ENCODE peak calls at places on chromosome 11, in four cellular contexts. O is hepatocyte, C is HCT116, T is GM23248. B is an unnamed sample. For H4K20me1, the result is how much of the 10 kb centered on the place peaks cover.

GRCh38 chr11:117221775-117222517 is 9.9 kb downstream of the PCSK7 start:
- DNase-seq in O (no peak), T (peak), C (no peak), B (no peak)

GRCh38 chr11:90423378-90423777 is 200.5 kb upstream of the CHORDC1 start:
- DNase-seq in C (no peak), O (no peak), T (no peak), B (no peak)

GRCh38 chr11:118746988-118747585 is 43.9 kb downstream of the DDX6 start:
- DNase-seq in C (no peak), T (no peak), O (no peak), B (no peak)

GRCh38 chr11:94576306-94576705 is 9.1 kb downstream of the PIWIL4 start:
- DNase-seq in C (no peak), T (no peak), O (no peak), B (no peak)

GRCh38 chr11:64235427-64236161 is 1.2 kb downstream of the VEGFB start:
- DNase-seq in C (no peak), T (no peak), O (no peak), B (no peak)

GRCh38 chr11:94910779-94911178 is 62.6 kb downstream of the CWC15 start:
- DNase-seq in O (peak), T (peak), C (no peak), B (no peak)

GRCh38 chr11:87114093-87114492 is 76.4 kb downstream of the TMEM135 start:
- DNase-seq in O (no peak), C (no peak), T (peak), B (no peak)

GRCh38 chr11:27807594-27807993 is 107.3 kb upstream of the BDNF start:
- DNase-seq in C (no peak), T (peak), O (no peak), B (no peak)

GRCh38 chr11:56659755-56660154 is 3.7 kb upstream of the OR5AR1 start:
- DNase-seq in O (no peak), T (no peak), C (no peak), B (no peak)

GRCh38 chr11:115643491-115643995 is 139.3 kb upstream of the CADM1 start:
- DNase-seq in T (no peak), O (no peak), C (no peak), B (no peak)

GRCh38 chr11:125167954-125168821 is 3.6 kb downstream of the PKNOX2 start:
- DNase-seq in T (peak), C (no peak), O (peak), B (no peak)

GRCh38 chr11:70859180-70859579 is 393.2 kb downstream of the SHANK2 start:
- DNase-seq in O (no peak), C (no peak), T (no peak), B (no peak)

GRCh38 chr11:123431619-123432018 is 1.6 kb downstream of the GRAMD1B start:
- DNase-seq in O (no peak), C (no peak), T (peak), B (no peak)

GRCh38 chr11:69075421-69076128 is 26.8 kb downstream of the TPCN2 start:
- DNase-seq in C (peak), T (peak), O (no peak), B (no peak)

GRCh38 chr11:119783466-119784400 is 54.7 kb upstream of the NECTIN1 start:
- DNase-seq in T (peak), O (no peak), C (no peak), B (no peak)

GRCh38 chr11:13030857-13031256 is 21.7 kb downstream of the RASSF10 start:
- DNase-seq in O (peak), T (no peak), C (no peak), B (no peak)

GRCh38 chr11:72007089-72007476 is 8.4 kb downstream of the IL18BP start:
- DNase-seq in O (no peak), C (no peak), T (no peak), B (no peak)

GRCh38 chr11:72008728-72009127 is 10.0 kb downstream of the IL18BP start:
- DNase-seq in T (no peak), O (no peak), C (no peak), B (no peak)

GRCh38 chr11:72007587-72007986 is 8.9 kb downstream of the IL18BP start:
- DNase-seq in C (no peak), O (no peak), T (no peak), B (no peak)

GRCh38 chr11:72010529-72011233 is 12.0 kb downstream of the IL18BP start:
- DNase-seq in T (no peak), C (no peak), O (no peak), B (no peak)

GRCh38 chr11:72009156-72009555 is 10.4 kb downstream of the IL18BP start:
- DNase-seq in T (no peak), O (no peak), C (no peak), B (no peak)
- H4K20me1 ChIP-seq in T (under half), O (under half), C (under half), B (under half)

GRCh38 chr11:18209058-18209457 is 27.5 kb downstream of the SAA4 start:
- DNase-seq in C (no peak), O (no peak), T (no peak), B (no peak)

GRCh38 chr11:18204220-18204619 is 31.6 kb downstream of the MRGPRX4 start:
- DNase-seq in T (no peak), O (no peak), C (no peak), B (no peak)

GRCh38 chr11:18204771-18205170 is 31.8 kb downstream of the SAA4 start:
- DNase-seq in O (no peak), T (no peak), C (no peak), B (no peak)

GRCh38 chr11:18203723-18204122 is 31.1 kb downstream of the MRGPRX4 start:
- DNase-seq in O (peak), T (peak), C (peak), B (no peak)
- TF ChIP-seq EZH2phosphoT487 in O (no peak), T (no peak), C (no peak), B (no peak)

GRCh38 chr11:130123414-130124040 is 36.1 kb upstream of the ST14 start:
- DNase-seq in C (no peak), O (no peak), T (no peak), B (no peak)
- H4K20me1 ChIP-seq in C (under half), O (under half), T (under half), B (under half)

GRCh38 chr11:76094729-76095128 is 111.6 kb downstream of the WNT11 start:
- DNase-seq in C (no peak), O (no peak), T (no peak), B (no peak)

GRCh38 chr11:76096552-76096951 is 109.8 kb downstream of the WNT11 start:
- DNase-seq in C (no peak), O (peak), T (no peak), B (no peak)

GRCh38 chr11:76090821-76091220 is 115.5 kb downstream of the WNT11 start:
- DNase-seq in T (no peak), O (no peak), C (no peak), B (no peak)

GRCh38 chr11:76095891-76096290 is 110.4 kb downstream of the WNT11 start:
- DNase-seq in C (no peak), O (no peak), T (no peak), B (no peak)
- TF ChIP-seq EZH2phosphoT487 in C (no peak), O (no peak), T (no peak), B (no peak)

GRCh38 chr11:35187996-35188395 is 49.0 kb downstream of the CD44 start:
- DNase-seq in T (no peak), C (no peak), O (no peak), B (no peak)
- H4K20me1 ChIP-seq in T (under half), C (under half), O (under half), B (under half)